ENCODE peak calls at places on chromosome 16, in seven cellular contexts. N is mammary epithelial cell; U is aorta; W is tibial artery; I is CD4-positive, alpha-beta memory T cell; F is suprapubic skin; V is PC-9. M is an unnamed sample.

GRCh38 chr16:78146807-78147206 is 47.4 kb downstream of the WWOX start:
- DNase-seq in W (no peak), U (no peak), N (no peak), I (no peak), V (no peak), F (no peak), M (no peak)

GRCh38 chr16:67760831-67761230 is 41.7 kb upstream of the GFOD2 start:
- DNase-seq in N (no peak), U (no peak), W (no peak), I (no peak), F (no peak), V (no peak), M (no peak)

GRCh38 chr16:13873835-13874438 is 46.0 kb upstream of the ERCC4 start:
- DNase-seq in F (no peak), N (peak; percentile 7), I (no peak), U (no peak), W (no peak), V (peak; percentile 10), M (no peak)

GRCh38 chr16:31780342-31780741 is 93.3 kb upstream of the ZNF267 start:
- DNase-seq in V (no peak), I (no peak), U (no peak), W (no peak), N (no peak), F (no peak), M (no peak)

GRCh38 chr16:56569971-56570370 is 5.1 kb downstream of the MT4 start:
- DNase-seq in I (no peak), U (no peak), W (peak; percentile 3), N (no peak), F (no peak), V (no peak), M (no peak)

GRCh38 chr16:74743668-74744299 is 30.8 kb downstream of the FA2H start:
- DNase-seq in U (no peak), W (no peak), F (peak; percentile 80), N (peak; percentile 65), V (peak; percentile 94), I (no peak), M (no peak)

GRCh38 chr16:64545769-64546168 is 576.1 kb downstream of the CDH11 start:
- DNase-seq in I (no peak), V (no peak), F (no peak), W (no peak), N (peak; percentile 1), U (no peak), M (no peak)

GRCh38 chr16:17305694-17306093 is 165.1 kb downstream of the XYLT1 start:
- DNase-seq in W (no peak), V (no peak), I (no peak), U (no peak), N (no peak), F (no peak), M (peak; percentile 54)

GRCh38 chr16:59878479-59878878 is 1144.4 kb upstream of the GOT2 start:
- DNase-seq in N (peak; percentile 89), W (no peak), F (no peak), V (no peak), I (no peak), U (no peak), M (no peak)

GRCh38 chr16:2092866-2093265 is 42.8 kb downstream of the PKD1 start:
- DNase-seq in F (no peak), N (no peak), V (peak; percentile 25), W (no peak), U (no peak), I (no peak), M (no peak)

GRCh38 chr16:3020604-3021448 is 658 bp downstream of the TNFRSF12A start:
- DNase-seq in U (peak; percentile 91), F (peak; percentile 91), W (peak; percentile 92), N (peak; percentile 89), V (peak; percentile 98), I (peak; percentile 90), M (no peak)

DNA sequence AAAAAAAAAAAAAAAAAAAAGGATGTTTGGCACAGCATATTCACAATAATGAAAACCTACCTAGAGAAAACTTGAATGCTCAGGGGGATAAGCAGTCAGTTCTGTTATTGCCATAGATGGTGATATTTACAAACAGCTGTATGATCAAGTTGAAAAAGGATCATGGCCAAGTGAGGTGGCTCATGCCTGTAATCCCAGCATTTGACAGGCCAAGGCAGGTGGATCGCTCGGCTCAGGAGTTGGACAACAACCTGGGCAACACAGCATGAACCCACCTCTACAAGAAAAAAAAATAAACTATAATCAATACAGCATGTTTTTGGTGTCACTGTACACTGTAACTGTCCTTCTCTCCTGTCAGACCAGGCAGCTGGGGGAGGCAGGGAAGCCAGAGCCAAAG is 19.1 kb downstream of the ANKS3 start:
- DNase-seq in U (no peak), V (no peak), F (no peak), I (no peak), W (no peak), N (no peak), M (no peak)
- H3K36me3 ChIP-seq in U (peaks cover 3% of the 10 kb centered on the region), V (peaks cover 8% of the 10 kb centered on the region), F (peaks cover 37% of the 10 kb centered on the region), I (no peaks in the 10 kb centered on the region), W (peaks cover 45% of the 10 kb centered on the region), N (peaks cover 9% of the 10 kb centered on the region), M (peaks cover 5% of the 10 kb centered on the region)

GRCh38 chr16:81462683-81463082 is 18.1 kb downstream of the CMIP start:
- DNase-seq in U (no peak), N (no peak), I (no peak), F (no peak), W (no peak), V (no peak), M (no peak)

GRCh38 chr16:81465375-81465943 is 20.9 kb downstream of the CMIP start:
- DNase-seq in V (no peak), U (no peak), N (no peak), F (no peak), I (no peak), W (no peak), M (no peak)

GRCh38 chr16:81464279-81464678 is 19.7 kb downstream of the CMIP start:
- DNase-seq in I (no peak), W (no peak), N (no peak), F (no peak), V (no peak), U (no peak), M (no peak)

GRCh38 chr16:81461756-81462155 is 17.1 kb downstream of the CMIP start:
- DNase-seq in N (no peak), I (no peak), U (no peak), W (no peak), F (no peak), V (no peak), M (no peak)

DNA sequence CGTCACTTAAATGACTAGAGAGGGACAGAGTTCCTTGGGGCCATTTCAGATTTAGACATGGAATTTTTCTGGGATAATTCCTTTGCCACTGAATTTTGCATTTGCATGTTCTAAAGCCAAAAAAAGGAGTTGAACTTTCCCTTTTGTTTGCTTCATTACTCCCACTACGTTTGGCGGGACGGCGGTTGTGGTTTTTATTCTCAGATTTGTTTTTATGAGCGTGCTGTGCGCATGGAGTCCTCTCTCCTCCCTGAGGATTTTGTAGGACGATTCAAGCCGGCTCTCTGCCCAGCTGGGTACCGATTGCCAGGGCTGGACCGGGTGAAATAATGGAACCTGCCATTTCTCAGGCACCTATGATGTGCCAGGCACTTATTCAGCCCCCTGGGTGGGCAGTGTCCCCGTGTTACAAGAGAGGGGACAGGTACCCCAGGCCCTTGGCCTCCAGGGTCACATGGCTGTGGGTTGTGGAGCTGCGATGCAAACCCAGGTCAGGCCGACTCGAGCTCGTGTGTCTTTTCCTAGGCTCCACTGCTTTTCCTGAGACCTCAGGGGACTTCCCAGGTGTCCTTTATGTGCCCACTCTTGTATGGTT is 18.8 kb downstream of the CMIP start:
- DNase-seq in W (no peak), V (no peak), I (no peak), F (no peak), N (no peak), U (no peak), M (no peak)
- H3K36me3 ChIP-seq in W (no peaks in the 10 kb centered on the region), V (peaks cover 4% of the 10 kb centered on the region), I (peaks cover 5% of the 10 kb centered on the region), F (peaks cover 3% of the 10 kb centered on the region), N (peaks cover 2% of the 10 kb centered on the region), U (no peaks in the 10 kb centered on the region), M (no peaks in the 10 kb centered on the region)

GRCh38 chr16:76518791-76519190 is 241.6 kb downstream of the CNTNAP4 start:
- DNase-seq in F (no peak), W (no peak), V (no peak), I (no peak), U (no peak), N (no peak), M (no peak)
- H3K36me3 ChIP-seq in F (no peaks in the 10 kb centered on the region), W (no peaks in the 10 kb centered on the region), V (no peaks in the 10 kb centered on the region), I (no peaks in the 10 kb centered on the region), U (no peaks in the 10 kb centered on the region), N (no peaks in the 10 kb centered on the region), M (no peaks in the 10 kb centered on the region)

GRCh38 chr16:10760863-10761262 is 17.2 kb downstream of the NUBP1 start:
- DNase-seq in U (no peak), I (no peak), V (no peak), W (no peak), N (no peak), F (no peak), M (no peak)
- H3K36me3 ChIP-seq in U (peaks cover 23% of the 10 kb centered on the region), I (peaks cover 69% of the 10 kb centered on the region), V (no peaks in the 10 kb centered on the region), W (peaks cover 68% of the 10 kb centered on the region), N (peaks cover 8% of the 10 kb centered on the region), F (peaks cover 87% of the 10 kb centered on the region), M (peaks cover 45% of the 10 kb centered on the region)

DNA sequence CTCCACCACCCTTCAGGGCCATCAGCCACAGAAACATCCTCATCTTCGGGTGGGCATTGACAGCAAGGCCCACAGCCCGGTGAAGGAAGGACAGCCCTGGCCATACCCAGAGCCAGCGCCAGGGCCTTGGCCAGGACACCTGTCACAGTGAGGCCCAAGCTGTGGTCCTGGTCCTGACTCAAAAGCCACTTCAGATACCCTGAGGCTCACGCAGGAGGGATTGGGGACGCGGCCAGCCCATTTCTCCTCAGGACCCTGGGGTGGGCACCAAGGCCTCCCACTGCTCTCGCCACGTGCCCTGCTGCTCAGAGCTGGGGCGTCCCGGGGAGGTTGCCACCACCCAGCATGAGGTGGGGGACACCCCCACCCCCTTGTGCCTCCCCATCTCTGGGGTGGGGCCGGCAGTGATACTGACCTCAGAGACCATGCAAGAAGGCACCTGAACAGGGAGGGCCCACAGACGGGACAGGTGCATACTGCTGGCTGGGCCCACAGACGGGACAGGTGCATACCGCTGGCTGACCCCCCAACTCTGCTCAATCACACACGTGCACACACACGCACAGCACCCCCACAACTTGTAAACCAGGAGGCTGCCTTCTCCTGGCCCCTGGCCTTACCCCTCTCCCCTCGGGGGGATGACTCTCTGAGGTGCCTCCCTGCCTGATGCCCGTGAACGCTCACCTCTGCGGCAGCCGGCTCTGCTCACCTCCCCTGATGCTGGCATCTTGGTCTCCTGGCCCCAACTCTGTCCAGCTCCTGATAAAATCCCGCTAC is 14.2 kb downstream of the SLC7A5 start:
- DNase-seq in V (no peak), F (no peak), I (no peak), N (no peak), U (no peak), W (no peak), M (no peak)
- H3K36me3 ChIP-seq in V (peaks cover 35% of the 10 kb centered on the region), F (no peaks in the 10 kb centered on the region), I (peaks cover 8% of the 10 kb centered on the region), N (peaks cover 32% of the 10 kb centered on the region), U (no peaks in the 10 kb centered on the region), W (no peaks in the 10 kb centered on the region), M (peaks cover 25% of the 10 kb centered on the region)

GRCh38 chr16:57761301-57761700 is 25.7 kb downstream of the KATNB1 start:
- DNase-seq in F (no peak), N (no peak), V (no peak), I (no peak), U (peak; percentile 38), W (no peak), M (no peak)
- H3K36me3 ChIP-seq in F (peaks cover 70% of the 10 kb centered on the region), N (no peaks in the 10 kb centered on the region), V (no peaks in the 10 kb centered on the region), I (no peaks in the 10 kb centered on the region), U (no peaks in the 10 kb centered on the region), W (peaks cover 41% of the 10 kb centered on the region), M (no peaks in the 10 kb centered on the region)

M was measured in GM06990.